ENCODE peak calls at places on chromosomes 1 and 21, in six cellular contexts. D, R, W, Z, T and J are unnamed samples.

GRCh38 chr1:147292635-147293251 is 50.3 kb downstream of the CHD1L start:
- DNase-seq in Z (no peak), W (no peak), D (no peak), R (no peak), T (no peak), J (no peak)

GRCh38 chr1:25216123-25216522 is 16.2 kb downstream of the SYF2 start:
- DNase-seq in D (no peak), W (no peak), Z (no peak), R (no peak), T (no peak), J (no peak)

GRCh38 chr1:180917306-180918065 is 4.8 kb downstream of the KIAA1614 start:
- DNase-seq in W (no peak), R (no peak), Z (no peak), D (no peak), T (no peak), J (no peak)

GRCh38 chr1:94270801-94271203 is 33.4 kb upstream of the ARHGAP29 start:
- DNase-seq in Z (no peak), D (no peak), W (no peak), T (no peak), R (no peak), J (no peak)

GRCh38 chr1:14095001-14095400 is 395.0 kb downstream of the PRDM2 start:
- DNase-seq in T (no peak), R (peak), W (no peak), D (no peak), Z (no peak), J (no peak)

GRCh38 chr1:70003509-70003908 is 201.9 kb downstream of the LRRC40 start:
- DNase-seq in W (no peak), T (no peak), D (no peak), R (no peak), Z (no peak), J (no peak)

GRCh38 chr1:42518894-42519293 is 55.8 kb downstream of the CCDC30 start:
- DNase-seq in W (no peak), D (no peak), R (no peak), Z (no peak), T (no peak), J (no peak)

GRCh38 chr1:4681026-4681425 is 26.6 kb downstream of the AJAP1 start:
- DNase-seq in D (no peak), W (peak), Z (no peak), T (no peak), R (no peak), J (no peak)

GRCh38 chr1:13725714-13726175 is 25.8 kb downstream of the PRDM2 start:
- DNase-seq in T (no peak), R (peak), W (no peak), D (peak), Z (no peak), J (no peak)

GRCh38 chr1:239387304-239388231 is 1.2 kb downstream of the CHRM3 start:
- DNase-seq in D (no peak), Z (no peak), W (no peak), T (no peak), R (peak), J (no peak)

GRCh38 chr1:231226161-231226560 is 14.9 kb upstream of the GNPAT start:
- DNase-seq in Z (no peak), W (no peak), R (no peak), T (no peak), D (no peak), J (no peak)

GRCh38 chr1:11868331-11868730 is 9.6 kb upstream of the NPPB start:
- DNase-seq in R (no peak), W (no peak), Z (no peak), D (no peak), T (no peak), J (no peak)

GRCh38 chr1:94154989-94155388 is 34.0 kb upstream of the ABCA4 start:
- DNase-seq in W (no peak), D (no peak), R (no peak), Z (no peak), T (no peak), J (no peak)

GRCh38 chr1:107877749-107878148 is 87.2 kb downstream of the VAV3 start:
- DNase-seq in T (no peak), Z (no peak), D (no peak), R (no peak), W (no peak), J (no peak)

GRCh38 chr1:213512316-213512715 is 461.3 kb downstream of the RPS6KC1 start:
- DNase-seq in W (no peak), R (no peak), Z (no peak), D (no peak), T (no peak), J (no peak)

GRCh38 chr1:7117599-7118281 is 332.5 kb downstream of the CAMTA1 start:
- DNase-seq in W (no peak), D (no peak), T (peak), Z (peak), R (peak), J (no peak)

GRCh38 chr1:59494145-59494824 is 197.4 kb downstream of the FGGY start:
- DNase-seq in Z (peak), R (no peak), W (no peak), D (no peak), T (no peak), J (no peak)

GRCh38 chr1:30754684-30755171 is 2.8 kb downstream of the LAPTM5 start:
- DNase-seq in R (no peak), Z (no peak), T (no peak), W (no peak), D (no peak), J (no peak)

GRCh38 chr1:5833911-5834310 is 158.3 kb downstream of the NPHP4 start:
- DNase-seq in T (no peak), Z (no peak), R (no peak), W (no peak), D (no peak), J (no peak)

GRCh38 chr1:186793582-186793927 is 35.2 kb upstream of the PLA2G4A start:
- DNase-seq in D (no peak), W (no peak), T (no peak), Z (no peak), R (no peak), J (no peak)

GRCh38 chr1:116981521-116982037 is 20.0 kb upstream of the CD101 start:
- DNase-seq in T (no peak), W (no peak), Z (no peak), R (no peak), D (no peak), J (no peak)

GRCh38 chr1:46053734-46054133 is 78.7 kb downstream of the PIK3R3 start:
- DNase-seq in D (no peak), Z (no peak), W (no peak), R (no peak), T (no peak), J (no peak)

GRCh38 chr1:234214129-234214910 is 158.9 kb upstream of the COA6 start:
- DNase-seq in W (no peak), T (peak), D (peak), R (peak), Z (no peak), J (peak)

GRCh38 chr1:98929456-98929855 is 75.2 kb downstream of the PLPPR5 start:
- DNase-seq in D (no peak), Z (no peak), T (no peak), R (no peak), W (no peak), J (no peak)

GRCh38 chr1:193308438-193308837 is 122.0 kb upstream of the B3GALT2 start:
- DNase-seq in W (no peak), Z (no peak), R (no peak), D (no peak), T (no peak), J (no peak)

GRCh38 chr1:152018537-152018936 is 18.3 kb downstream of the S100A11 start:
- DNase-seq in R (peak), T (no peak), D (no peak), Z (no peak), W (no peak), J (no peak)

DNA sequence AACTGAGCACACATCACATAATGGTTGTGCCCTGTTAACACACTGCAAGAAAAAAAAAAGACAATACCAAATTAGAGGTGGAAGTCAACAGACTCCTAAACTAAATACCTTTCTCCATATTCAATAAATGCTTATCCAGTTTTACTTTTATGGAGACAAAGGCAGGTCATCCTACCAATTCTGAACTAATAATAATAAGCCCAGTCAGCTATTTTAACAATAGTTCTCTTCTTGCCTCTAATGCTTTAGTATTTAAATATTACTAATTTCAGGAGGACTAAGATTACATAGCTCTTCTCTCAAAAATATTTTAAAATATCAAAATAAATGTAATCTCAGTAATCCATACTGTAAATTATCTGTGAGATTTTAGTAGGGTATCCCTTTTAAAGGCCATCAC is 10.5 kb downstream of the COPA start:
- DNase-seq in W (no peak), D (no peak), R (no peak), T (no peak), Z (no peak), J (no peak)
- H3K27ac ChIP-seq in W (peak), D (no peak), R (no peak), T (no peak), Z (no peak), J (no peak)

GRCh38 chr21:45572783-45573451 is 30.7 kb upstream of the SLC19A1 start:
- DNase-seq in Z (no peak), R (no peak), T (peak), W (no peak), D (no peak), J (no peak)
- H3K27ac ChIP-seq in Z (no peak), R (no peak), T (no peak), W (no peak), D (no peak), J (peak)

DNA sequence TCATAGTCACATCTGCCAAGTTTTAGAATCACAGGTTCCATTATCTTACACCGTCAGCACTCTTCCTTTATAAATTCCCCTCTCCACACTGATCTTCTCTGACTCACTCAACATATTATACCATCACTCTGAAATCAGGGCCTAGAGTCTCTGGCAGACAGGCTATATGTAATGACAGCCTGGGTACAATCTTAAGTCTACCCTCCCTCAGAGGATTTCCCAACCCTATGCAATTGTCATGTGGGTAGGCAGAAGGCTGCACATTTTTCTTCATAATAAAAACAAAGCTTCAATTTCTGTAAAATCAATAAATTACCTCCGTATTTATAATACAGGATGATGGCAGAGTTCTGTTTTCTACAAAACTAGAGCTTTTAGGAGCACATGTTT is 138.0 kb downstream of the RERE start:
- DNase-seq in T (no peak), Z (no peak), D (no peak), W (no peak), R (no peak), J (no peak)
- H3K27ac ChIP-seq in T (no peak), Z (no peak), D (no peak), W (no peak), R (peak), J (no peak)

GRCh38 chr1:245717611-245718010 is 562.8 kb downstream of the KIF26B start:
- DNase-seq in T (no peak), Z (no peak), D (no peak), R (no peak), W (no peak), J (no peak)
- H3K27ac ChIP-seq in T (no peak), Z (no peak), D (no peak), R (no peak), W (no peak), J (no peak)